ENCODE peak calls at places on chromosomes 12 and 14, in five cellular contexts. M is fibroblast of lung, O is HCT116, R is GM23248, T is hepatocyte. H is an unnamed sample.

GRCh38 chr12:25420116-25420515 is 133.0 kb downstream of the LMNTD1 start:
- DNase-seq in M (no peak), O (no peak), R (no peak), T (no peak), H (no peak)

GRCh38 chr14:89320381-89321000 is 96.5 kb downstream of the FOXN3 start:
- DNase-seq in M (no peak), O (no peak), R (no peak), T (no peak), H (no peak)

GRCh38 chr14:86625637-86626036 is 1095.7 kb downstream of the FLRT2 start:
- DNase-seq in M (no peak), O (no peak), R (no peak), T (no peak), H (no peak)

GRCh38 chr14:88599321-88599720 is 36.5 kb downstream of the ZC3H14 start:
- DNase-seq in M (no peak), O (no peak), R (no peak), T (no peak), H (no peak)

GRCh38 chr12:94771199-94771598 is 120.8 kb upstream of the TMCC3 start:
- DNase-seq in M (no peak), O (no peak), R (no peak), T (no peak), H (no peak)

GRCh38 chr12:58359084-58359483 is 417.7 kb downstream of the ATP23 start:
- DNase-seq in M (peak), O (no peak), R (peak), T (peak), H (no peak)

GRCh38 chr12:109696485-109697269 is 16.9 kb upstream of the FAM222A start:
- DNase-seq in M (no peak), O (no peak), R (peak), T (no peak), H (no peak)

GRCh38 chr14:42980419-42980818 is 1373.7 kb downstream of the LRFN5 start:
- DNase-seq in M (no peak), O (no peak), R (no peak), T (no peak), H (no peak)

GRCh38 chr14:72666610-72667009 is 227.3 kb downstream of the DPF3 start:
- DNase-seq in M (peak), O (peak), R (peak), T (no peak), H (no peak)

GRCh38 chr14:21220874-21221477 is 48.3 kb downstream of the HNRNPC start:
- DNase-seq in M (no peak), O (no peak), R (peak), T (no peak), H (no peak)

GRCh38 chr12:108833355-108833733 is 24.0 kb downstream of the SSH1 start:
- DNase-seq in M (peak), O (peak), R (peak), T (peak), H (no peak)

DNA sequence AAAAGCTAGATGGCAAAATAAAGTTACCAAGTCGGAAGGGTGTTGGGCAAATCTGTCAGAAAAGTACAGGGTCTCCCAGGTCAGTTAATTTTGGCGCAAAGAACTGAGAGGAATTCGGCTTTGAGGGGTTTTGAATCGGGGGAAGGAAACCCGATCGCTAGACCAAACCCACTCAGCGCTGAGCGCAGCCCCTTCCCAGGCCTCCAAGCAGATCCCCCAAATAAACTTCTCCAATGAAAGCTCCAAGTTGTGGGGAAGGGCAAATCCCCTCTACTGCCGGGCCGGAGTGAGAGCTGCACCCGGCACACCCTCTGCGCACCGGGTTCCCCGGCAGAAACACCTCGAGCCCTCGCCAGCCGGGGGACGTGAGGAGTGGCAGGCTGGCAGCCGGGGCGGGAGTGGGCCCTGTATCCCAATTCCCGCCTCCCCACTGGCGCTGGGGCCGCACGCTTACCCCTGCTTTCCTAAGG is 443 bp downstream of the E2F7 start:
- DNase-seq in M (no peak), O (no peak), R (no peak), T (no peak), H (no peak)
- TF ChIP-seq EZH2 in M (no peak), O (no peak), R (no peak), T (no peak), H (no peak)

GRCh38 chr14:36513012-36513420 is 7.0 kb downstream of the NKX2-1 start:
- DNase-seq in M (no peak), O (no peak), R (no peak), T (no peak), H (no peak)
- TF ChIP-seq EZH2 in M (no peak), O (no peak), R (peak), T (peak), H (no peak)

DNA sequence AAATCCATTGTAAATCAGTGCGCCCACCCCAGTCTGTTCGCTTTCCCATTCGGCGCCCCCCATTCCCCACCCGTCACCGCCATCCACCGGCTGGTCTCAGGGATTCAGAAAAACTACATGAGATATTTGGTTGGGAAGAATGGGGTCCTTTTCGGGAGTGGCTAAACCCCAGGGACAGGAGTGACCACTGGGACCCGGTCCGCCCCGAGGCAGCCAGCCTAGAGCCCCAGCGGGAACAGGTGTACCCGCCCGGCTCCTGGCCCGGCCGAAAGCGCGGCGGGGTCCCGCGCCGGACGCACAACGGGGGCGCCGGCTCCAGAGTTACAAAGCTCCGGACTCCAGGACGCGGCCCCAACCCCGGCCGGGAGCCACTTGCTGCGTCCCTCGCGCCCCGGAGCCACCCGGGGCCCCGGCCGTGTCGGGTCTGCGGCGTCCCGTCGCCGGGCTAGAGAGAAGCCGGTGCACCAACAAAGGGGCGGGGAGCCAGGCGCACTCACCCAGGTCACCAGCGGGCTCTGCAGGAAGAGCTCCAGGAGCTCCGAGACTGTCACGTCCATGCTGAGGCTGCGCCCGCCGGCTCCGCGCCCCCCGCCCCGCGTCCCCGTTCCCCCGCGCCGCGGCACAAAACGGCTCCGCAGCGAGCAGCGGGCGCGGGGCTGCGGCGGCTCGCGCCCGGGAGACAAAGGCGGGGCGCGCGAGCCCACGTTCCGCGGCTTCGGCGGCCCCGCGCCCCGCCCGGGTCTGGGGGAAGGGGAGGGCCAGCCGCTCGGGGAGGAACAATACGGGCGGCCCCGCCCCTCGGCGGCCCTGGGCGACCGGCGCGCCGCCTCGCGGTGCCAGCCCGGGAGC is at the start of gene CCDC88C:
- DNase-seq in M (no peak), O (peak), R (peak), T (peak), H (peak)
- TF ChIP-seq EZH2 in M (peak), O (no peak), R (peak), T (no peak), H (no peak)

GRCh38 chr12:53955776-53956250 is 1.1 kb downstream of the HOXC12 start:
- DNase-seq in M (no peak), O (no peak), R (no peak), T (no peak), H (no peak)

GRCh38 chr12:53956251-53956887 is 1.7 kb downstream of the HOXC12 start:
- DNase-seq in M (no peak), O (no peak), R (no peak), T (no peak), H (peak)

GRCh38 chr12:53953831-53954693 is 641 bp upstream of the HOXC12 start:
- DNase-seq in M (no peak), O (no peak), R (no peak), T (no peak), H (no peak)

GRCh38 chr12:53954694-53955035 is at the start of gene HOXC12:
- DNase-seq in M (no peak), O (no peak), R (no peak), T (no peak), H (no peak)

DNA sequence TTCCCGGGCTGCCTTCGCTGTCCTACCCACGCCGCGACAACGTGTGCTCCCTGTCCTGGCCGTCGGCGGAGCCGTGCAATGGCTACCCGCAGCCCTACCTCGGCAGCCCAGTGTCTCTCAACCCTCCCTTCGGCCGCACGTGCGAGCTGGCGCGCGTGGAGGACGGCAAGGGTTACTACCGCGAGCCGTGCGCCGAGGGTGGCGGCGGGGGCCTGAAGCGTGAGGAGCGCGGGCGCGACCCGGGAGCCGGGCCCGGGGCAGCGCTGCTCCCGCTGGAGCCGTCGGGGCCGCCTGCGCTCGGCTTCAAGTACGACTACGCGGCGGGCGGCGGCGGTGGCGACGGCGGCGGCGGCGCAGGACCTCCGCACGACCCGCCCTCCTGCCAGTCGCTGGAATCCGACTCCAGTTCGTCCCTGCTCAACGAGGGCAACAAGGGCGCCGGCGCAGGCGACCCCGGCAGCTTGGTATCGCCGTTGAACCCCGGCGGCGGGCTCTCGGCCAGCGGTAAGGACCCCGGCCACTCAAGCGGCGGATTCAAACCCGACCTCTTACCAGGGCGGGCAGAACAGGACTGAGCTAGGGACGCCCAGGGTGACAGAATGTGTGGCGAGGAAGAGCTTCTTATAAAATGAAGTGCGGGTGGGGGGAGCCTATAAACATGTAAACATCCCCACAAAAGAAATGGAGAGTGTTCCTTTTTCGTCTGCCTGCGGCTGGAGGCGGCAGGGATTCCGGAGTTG is 503 bp downstream of the HOXC12 start:
- DNase-seq in M (no peak), O (no peak), R (no peak), T (no peak), H (no peak)
- TF ChIP-seq EZH2 in M (peak), O (no peak), R (no peak), T (peak), H (no peak)

GRCh38 chr12:22100952-22101748 is 55.1 kb downstream of the CMAS start:
- DNase-seq in M (peak), O (peak), R (peak), T (peak), H (peak)

GRCh38 chr12:22105542-22105941 is 59.5 kb downstream of the CMAS start:
- DNase-seq in M (peak), O (no peak), R (no peak), T (no peak), H (no peak)

GRCh38 chr12:22103418-22103817 is 57.4 kb downstream of the CMAS start:
- DNase-seq in M (no peak), O (no peak), R (no peak), T (no peak), H (no peak)

GRCh38 chr12:22101749-22102243 is 55.8 kb downstream of the CMAS start:
- DNase-seq in M (peak), O (no peak), R (peak), T (no peak), H (peak)
- TF ChIP-seq EZH2 in M (no peak), O (no peak), R (no peak), T (no peak), H (no peak)

H was measured in DND-41.